ENCODE peak calls at places on chromosomes 2 and 18, in five cellular contexts. M is breast epithelium, G is endothelial cell, C is lower lobe of right lung, E is cardiac fibroblast. F is an unnamed sample.

GRCh38 chr2:84495539-84496146 is 20.7 kb upstream of the DNAH6 start:
- DNase-seq in M (no peak), G (peak), C (no peak), E (peak), F (peak)

GRCh38 chr2:24973812-24974211 is 2.1 kb upstream of the DNAJC27 start:
- DNase-seq in M (no peak), G (no peak), C (no peak), E (peak), F (no peak)

GRCh38 chr2:69104281-69104680 is 91.3 kb downstream of the ANTXR1 start:
- DNase-seq in M (no peak), G (no peak), C (no peak), E (no peak), F (no peak)

GRCh38 chr2:96687266-96687665 is 44.7 kb downstream of the FER1L5 start:
- DNase-seq in M (no peak), G (no peak), C (no peak), E (no peak), F (no peak)

GRCh38 chr2:203646266-203646864 is 60.1 kb upstream of the CD28 start:
- DNase-seq in M (no peak), G (no peak), C (no peak), E (no peak), F (no peak)

GRCh38 chr18:36215577-36215976 is 28.3 kb downstream of the MOCOS start:
- DNase-seq in M (no peak), G (no peak), C (no peak), E (no peak), F (no peak)

GRCh38 chr2:223941579-223942277 is 3.4 kb downstream of the WDFY1 start:
- DNase-seq in M (no peak), G (no peak), C (no peak), E (peak), F (peak)

GRCh38 chr2:152493945-152494528 is 159.1 kb downstream of the FMNL2 start:
- DNase-seq in M (no peak), G (no peak), C (no peak), E (peak), F (no peak)

GRCh38 chr18:22176622-22177495 is 7.5 kb downstream of the GATA6 start:
- DNase-seq in M (no peak), G (no peak), C (peak), E (peak), F (no peak)

GRCh38 chr2:39875182-39875913 is 96.3 kb upstream of the THUMPD2 start:
- DNase-seq in M (no peak), G (no peak), C (no peak), E (peak), F (no peak)

GRCh38 chr2:94956797-94957391 is 68.6 kb upstream of the MAL start:
- DNase-seq in M (no peak), G (peak), C (no peak), E (peak), F (peak)

GRCh38 chr18:63956755-63957154 is 7.7 kb downstream of the HMSD start:
- DNase-seq in M (no peak), G (no peak), C (no peak), E (no peak), F (no peak)

GRCh38 chr18:13680612-13681011 is 45.7 kb downstream of the FAM210A start:
- DNase-seq in M (no peak), G (peak), C (no peak), E (peak), F (no peak)
- TF ChIP-seq CTCF in M (no peak), G (peak), C (peak), E (peak), F (no peak)

GRCh38 chr2:218263817-218264611 is 3.2 kb downstream of the GPBAR1 start:
- DNase-seq in M (no peak), G (no peak), C (no peak), E (no peak), F (no peak)
- TF ChIP-seq CTCF in M (no peak), G (no peak), C (no peak), E (peak), F (no peak)

GRCh38 chr2:27518113-27518781 is 21.6 kb downstream of the GCKR start:
- DNase-seq in M (no peak), G (no peak), C (no peak), E (no peak), F (no peak)

GRCh38 chr2:27520316-27520715 is 23.7 kb downstream of the GCKR start:
- DNase-seq in M (no peak), G (no peak), C (no peak), E (no peak), F (no peak)

GRCh38 chr2:27527182-27527581 is 30.5 kb downstream of the GCKR start:
- DNase-seq in M (no peak), G (no peak), C (no peak), E (no peak), F (no peak)

GRCh38 chr2:27518782-27519113 is 22.1 kb downstream of the GCKR start:
- DNase-seq in M (no peak), G (no peak), C (no peak), E (no peak), F (no peak)

DNA sequence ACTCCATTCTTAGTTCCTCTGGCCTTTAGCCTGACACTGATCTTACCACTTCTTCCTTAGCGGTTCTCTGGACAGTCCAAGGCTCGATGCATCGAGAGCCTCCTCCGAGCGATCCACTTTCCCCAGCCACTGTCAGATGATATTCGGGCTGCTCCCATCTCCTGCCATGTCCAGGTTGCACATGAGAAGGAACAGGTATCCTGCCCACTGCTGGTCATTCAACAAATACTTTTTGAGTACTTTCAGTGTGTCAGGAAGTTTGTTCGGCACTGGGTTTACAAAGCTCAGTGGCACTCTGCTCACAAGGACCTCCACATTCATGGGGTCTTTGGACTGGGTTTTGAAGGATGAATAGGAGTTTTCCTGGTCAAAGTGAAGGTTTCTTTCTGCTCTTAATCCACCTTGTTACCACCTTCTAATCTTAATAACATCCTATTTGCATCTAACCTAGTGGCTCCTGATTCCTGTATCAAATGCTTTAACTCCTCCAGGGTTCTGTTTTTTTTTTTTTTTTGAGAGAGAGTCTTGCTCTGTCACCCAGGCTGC is 25.8 kb downstream of the GCKR start:
- DNase-seq in M (no peak), G (no peak), C (no peak), E (no peak), F (no peak)
- TF ChIP-seq CTCF in M (no peak), G (no peak), C (no peak), E (no peak), F (no peak)

GRCh38 chr2:105458076-105458475 is 59.2 kb upstream of the FHL2 start:
- DNase-seq in M (no peak), G (no peak), C (no peak), E (no peak), F (no peak)

GRCh38 chr2:105455488-105455991 is 56.7 kb upstream of the FHL2 start:
- DNase-seq in M (peak), G (no peak), C (no peak), E (peak), F (no peak)

GRCh38 chr2:105450495-105450894 is 51.6 kb upstream of the FHL2 start:
- DNase-seq in M (no peak), G (no peak), C (no peak), E (no peak), F (no peak)

GRCh38 chr2:105451571-105452140 is 52.8 kb upstream of the FHL2 start:
- DNase-seq in M (no peak), G (no peak), C (no peak), E (no peak), F (no peak)

DNA sequence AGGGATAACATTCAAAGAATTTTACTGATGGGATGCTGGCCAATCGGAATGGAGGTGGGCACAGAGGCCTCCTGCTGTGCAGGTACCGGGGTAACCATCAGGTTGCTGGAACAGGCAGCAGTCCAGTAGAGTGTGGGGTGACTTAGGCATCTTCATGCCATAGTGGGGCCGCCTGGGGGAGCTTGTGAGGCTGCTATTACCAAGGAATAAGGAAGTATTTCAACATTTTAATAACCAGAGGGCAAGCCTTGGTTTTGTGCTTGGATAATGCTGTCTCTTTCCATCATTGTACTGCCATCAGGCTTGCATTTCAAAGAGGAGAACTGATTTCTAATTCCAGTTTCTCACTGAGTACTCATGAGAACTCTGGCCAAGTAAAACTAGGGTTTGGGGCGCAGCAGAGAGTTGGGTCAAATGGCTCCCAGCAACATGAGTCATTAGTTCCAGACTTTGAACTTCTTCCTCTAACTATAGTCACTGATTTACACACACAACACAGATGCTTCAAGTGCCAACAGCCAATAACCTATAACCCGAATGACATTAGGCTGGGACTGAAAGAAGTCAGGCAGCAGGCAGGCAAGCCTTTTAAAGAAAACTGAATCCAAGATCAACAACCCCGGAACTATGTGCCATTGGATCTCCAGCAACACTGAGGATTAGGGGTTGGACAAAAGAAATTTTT is 56.1 kb upstream of the FHL2 start:
- DNase-seq in M (no peak), G (no peak), C (peak), E (peak), F (peak)
- TF ChIP-seq CTCF in M (no peak), G (peak), C (peak), E (peak), F (no peak)

DNA sequence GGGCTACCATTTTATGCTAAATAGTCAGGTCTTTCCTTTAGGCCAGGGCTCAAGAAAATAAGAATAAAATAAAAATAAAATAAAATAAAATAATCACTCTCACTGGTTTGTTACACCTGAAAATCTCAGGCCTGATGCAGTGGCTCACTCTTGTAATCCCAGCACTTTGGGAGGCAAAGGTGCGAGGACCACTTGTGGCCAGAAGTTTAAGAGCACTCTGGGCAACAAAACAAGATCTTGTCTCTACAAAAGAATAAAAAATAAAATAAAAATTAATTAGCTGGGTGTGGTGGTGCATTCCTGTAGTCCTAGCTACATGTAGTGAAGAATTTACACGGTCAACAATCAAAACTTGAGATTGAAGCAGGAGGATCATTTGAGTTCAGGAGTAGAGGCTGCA is 159.4 kb downstream of the NRXN1 start:
- DNase-seq in M (no peak), G (no peak), C (no peak), E (no peak), F (no peak)
- TF ChIP-seq CTCF in M (no peak), G (no peak), C (no peak), E (no peak), F (no peak)

GRCh38 chr2:10056439-10056838 is 13.1 kb downstream of the KLF11 start:
- DNase-seq in M (no peak), G (no peak), C (peak), E (no peak), F (no peak)

GRCh38 chr2:10054976-10055375 is 11.6 kb downstream of the KLF11 start:
- DNase-seq in M (no peak), G (no peak), C (peak), E (no peak), F (no peak)

GRCh38 chr2:10052216-10052615 is 8.9 kb downstream of the KLF11 start:
- DNase-seq in M (no peak), G (no peak), C (peak), E (no peak), F (no peak)

GRCh38 chr2:10053351-10053750 is 10.0 kb downstream of the KLF11 start:
- DNase-seq in M (no peak), G (no peak), C (peak), E (no peak), F (no peak)

DNA sequence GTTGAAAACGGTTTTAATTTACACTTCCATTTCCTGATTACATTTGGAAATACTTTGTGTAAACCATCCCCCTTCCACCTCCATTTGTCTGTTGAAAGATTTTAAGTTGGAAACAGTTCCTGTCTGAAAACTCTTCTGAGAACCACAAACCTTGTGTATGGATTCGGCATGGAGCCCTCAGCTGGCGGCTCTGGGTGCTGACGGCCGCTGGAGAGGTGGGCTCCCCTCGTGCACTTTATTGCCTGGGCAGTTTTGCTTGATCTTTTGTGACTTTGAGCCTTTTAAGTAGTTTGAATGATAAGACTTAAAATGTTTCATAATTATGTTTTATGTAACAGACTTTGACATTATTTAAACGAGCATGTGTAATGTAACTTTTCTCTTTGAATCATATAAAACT is 11.1 kb downstream of the KLF11 start:
- DNase-seq in M (no peak), G (no peak), C (peak), E (no peak), F (no peak)
- TF ChIP-seq CTCF in M (no peak), G (no peak), C (no peak), E (no peak), F (no peak)

GRCh38 chr2:120219291-120219690 is 3.9 kb downstream of the TMEM185B start:
- DNase-seq in M (peak), G (no peak), C (no peak), E (no peak), F (no peak)

GRCh38 chr2:120221616-120222015 is 1.6 kb downstream of the TMEM185B start:
- DNase-seq in M (no peak), G (no peak), C (no peak), E (no peak), F (no peak)

GRCh38 chr2:120218181-120218580 is 5.0 kb downstream of the TMEM185B start:
- DNase-seq in M (peak), G (no peak), C (no peak), E (no peak), F (no peak)

GRCh38 chr2:120220756-120221155 is 2.4 kb downstream of the TMEM185B start:
- DNase-seq in M (no peak), G (no peak), C (no peak), E (no peak), F (no peak)

GRCh38 chr2:120219766-120220165 is 3.4 kb downstream of the TMEM185B start:
- DNase-seq in M (peak), G (no peak), C (no peak), E (no peak), F (no peak)
- TF ChIP-seq CTCF in M (no peak), G (no peak), C (no peak), E (no peak), F (no peak)

DNA sequence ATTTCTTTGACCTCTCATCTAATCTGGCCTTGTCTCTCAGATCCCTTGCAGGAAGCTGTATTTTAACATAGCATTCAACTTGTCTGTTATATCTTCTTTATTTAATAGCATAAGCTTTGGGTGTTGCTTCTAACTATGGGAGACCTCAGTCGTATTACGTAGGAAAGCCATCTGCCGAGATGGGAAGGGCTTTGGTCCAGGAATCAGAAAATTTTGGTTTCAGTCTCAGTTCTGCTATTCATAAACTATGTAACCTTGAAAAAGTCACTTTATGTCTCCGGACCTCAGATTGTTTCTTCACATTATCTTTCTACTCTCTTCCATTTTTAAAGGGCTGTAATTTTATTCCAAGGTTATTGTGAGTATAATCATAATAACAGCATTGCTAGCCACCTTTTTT is 297.7 kb downstream of the SATB2 start:
- DNase-seq in M (no peak), G (no peak), C (no peak), E (no peak), F (no peak)
- TF ChIP-seq CTCF in M (no peak), G (no peak), C (no peak), E (no peak), F (no peak)